ENCODE peak calls at places on chromosomes 3 and 15, in five cellular contexts. O is mucosa of descending colon; V is naive thymus-derived CD4-positive, alpha-beta T cell; D is gastroesophageal sphincter; L is Panc1. S is an unnamed sample.

GRCh38 chr3:58065700-58066167 is 57.5 kb downstream of the FLNB start:
- ATAC-seq in O (no peak), V (no peak), D (no peak), L (peak), S (no peak)

GRCh38 chr3:149612456-149612855 is 45.4 kb downstream of the WWTR1 start:
- ATAC-seq in O (no peak), V (no peak), D (no peak), L (no peak), S (no peak)

GRCh38 chr15:98408231-98408630 is 240.1 kb upstream of the IGF1R start:
- ATAC-seq in O (no peak), V (no peak), D (no peak), L (no peak), S (no peak)

GRCh38 chr15:55267401-55268053 is 22.1 kb downstream of the RAB27A start:
- ATAC-seq in O (peak), V (peak), D (peak), L (no peak), S (peak)

GRCh38 chr3:123292321-123293310 is 90.9 kb downstream of the SEC22A start:
- ATAC-seq in O (no peak), V (no peak), D (no peak), L (no peak), S (no peak)

GRCh38 chr15:73051402-73051810 is 857 bp upstream of the NEO1 start:
- ATAC-seq in O (peak), V (no peak), D (peak), L (peak), S (peak)

GRCh38 chr3:196867155-196867506 is 589 bp upstream of the SENP5 start:
- ATAC-seq in O (no peak), V (no peak), D (no peak), L (peak), S (no peak)

GRCh38 chr15:56207092-56207491 is 36.6 kb downstream of the RFX7 start:
- ATAC-seq in O (peak), V (no peak), D (no peak), L (no peak), S (no peak)

S was measured in esophagus mucosa.